ENCODE peak calls at places on chromosomes 16 and 17, in eight cellular contexts. One of them, this sample, is unnamed.

GRCh38 chr17:50423553-50424159 is 2.4 kb upstream of the ACSF2 start:
- DNase-seq in NCI-H1694 treated with DMSO at 0.1 percent for 48 hours: no peak
- DNase-seq in effector CD8-positive, alpha-beta T cell: no peak
- DNase-seq in left colon: peak
- DNase-seq in stimulated activated CD4-positive, alpha-beta T cell treated with anti-CD3 and anti-CD28 coated beads, Interleukin-2, amount 100 ng/mL, for 48 hours: no peak
- DNase-seq in KG1: no peak
- DNase-seq in heart right ventricle: no peak
- DNase-seq in AG04450: peak
- DNase-seq in this sample: no peak

GRCh38 chr16:24022797-24023196 is 187.0 kb downstream of the PRKCB start:
- DNase-seq in NCI-H1694 treated with DMSO at 0.1 percent for 48 hours: no peak
- DNase-seq in effector CD8-positive, alpha-beta T cell: no peak
- DNase-seq in left colon: no peak
- DNase-seq in stimulated activated CD4-positive, alpha-beta T cell treated with anti-CD3 and anti-CD28 coated beads, Interleukin-2, amount 100 ng/mL, for 48 hours: no peak
- DNase-seq in KG1: no peak
- DNase-seq in heart right ventricle: no peak
- DNase-seq in AG04450: no peak
- DNase-seq in this sample: no peak

GRCh38 chr16:51328708-51329107 is 177.6 kb upstream of the SALL1 start:
- DNase-seq in NCI-H1694 treated with DMSO at 0.1 percent for 48 hours: no peak
- DNase-seq in effector CD8-positive, alpha-beta T cell: no peak
- DNase-seq in left colon: no peak
- DNase-seq in stimulated activated CD4-positive, alpha-beta T cell treated with anti-CD3 and anti-CD28 coated beads, Interleukin-2, amount 100 ng/mL, for 48 hours: no peak
- DNase-seq in KG1: no peak
- DNase-seq in heart right ventricle: no peak
- DNase-seq in AG04450: no peak
- DNase-seq in this sample: no peak

GRCh38 chr17:72587156-72587555 is 466.3 kb downstream of the SOX9 start:
- DNase-seq in NCI-H1694 treated with DMSO at 0.1 percent for 48 hours: no peak
- DNase-seq in effector CD8-positive, alpha-beta T cell: no peak
- DNase-seq in left colon: no peak
- DNase-seq in stimulated activated CD4-positive, alpha-beta T cell treated with anti-CD3 and anti-CD28 coated beads, Interleukin-2, amount 100 ng/mL, for 48 hours: no peak
- DNase-seq in KG1: no peak
- DNase-seq in heart right ventricle: no peak
- DNase-seq in AG04450: no peak
- DNase-seq in this sample: no peak

GRCh38 chr17:28901866-28902818 is 737 bp downstream of the DHRS13 start:
- DNase-seq in NCI-H1694 treated with DMSO at 0.1 percent for 48 hours: peak
- DNase-seq in effector CD8-positive, alpha-beta T cell: peak
- DNase-seq in left colon: peak
- DNase-seq in stimulated activated CD4-positive, alpha-beta T cell treated with anti-CD3 and anti-CD28 coated beads, Interleukin-2, amount 100 ng/mL, for 48 hours: peak
- DNase-seq in KG1: no peak
- DNase-seq in heart right ventricle: no peak
- DNase-seq in AG04450: no peak
- DNase-seq in this sample: no peak

GRCh38 chr16:783404-784161 is 4.6 kb downstream of the RPUSD1 start:
- DNase-seq in NCI-H1694 treated with DMSO at 0.1 percent for 48 hours: no peak
- DNase-seq in effector CD8-positive, alpha-beta T cell: no peak
- DNase-seq in left colon: no peak
- DNase-seq in stimulated activated CD4-positive, alpha-beta T cell treated with anti-CD3 and anti-CD28 coated beads, Interleukin-2, amount 100 ng/mL, for 48 hours: no peak
- DNase-seq in KG1: no peak
- DNase-seq in heart right ventricle: no peak
- DNase-seq in AG04450: no peak
- DNase-seq in this sample: no peak

GRCh38 chr17:69414408-69415274 is at the start of gene MAP2K6:
- DNase-seq in NCI-H1694 treated with DMSO at 0.1 percent for 48 hours: peak
- DNase-seq in effector CD8-positive, alpha-beta T cell: peak
- DNase-seq in left colon: peak
- DNase-seq in stimulated activated CD4-positive, alpha-beta T cell treated with anti-CD3 and anti-CD28 coated beads, Interleukin-2, amount 100 ng/mL, for 48 hours: peak
- DNase-seq in KG1: peak
- DNase-seq in heart right ventricle: peak
- DNase-seq in AG04450: no peak
- DNase-seq in this sample: peak

GRCh38 chr17:72863511-72864175 is 228.8 kb downstream of the SLC39A11 start:
- DNase-seq in NCI-H1694 treated with DMSO at 0.1 percent for 48 hours: no peak
- DNase-seq in effector CD8-positive, alpha-beta T cell: no peak
- DNase-seq in left colon: no peak
- DNase-seq in stimulated activated CD4-positive, alpha-beta T cell treated with anti-CD3 and anti-CD28 coated beads, Interleukin-2, amount 100 ng/mL, for 48 hours: no peak
- DNase-seq in KG1: no peak
- DNase-seq in heart right ventricle: no peak
- DNase-seq in AG04450: no peak
- DNase-seq in this sample: no peak

GRCh38 chr16:47142469-47143328 is 1.0 kb downstream of the NETO2 start:
- DNase-seq in NCI-H1694 treated with DMSO at 0.1 percent for 48 hours: peak
- DNase-seq in effector CD8-positive, alpha-beta T cell: no peak
- DNase-seq in left colon: no peak
- DNase-seq in stimulated activated CD4-positive, alpha-beta T cell treated with anti-CD3 and anti-CD28 coated beads, Interleukin-2, amount 100 ng/mL, for 48 hours: peak
- DNase-seq in KG1: no peak
- DNase-seq in heart right ventricle: peak
- DNase-seq in AG04450: no peak
- DNase-seq in this sample: no peak